ENCODE peak calls at places on chromosomes 11 and 22, in ten cellular contexts. B is fibroblast of pulmonary artery; N is memory B cell; C is fibroblast of mammary gland; D is retina; J is stimulated activated CD4-positive, alpha-beta T cell treated with anti-CD3 and anti-CD28 coated beads, Interleukin-4, amount 100 ng/mL, for 1 hour; E is HT1080; V is Daoy; P is ELF-1; K is fibroblast of lung. T is an unnamed sample.

GRCh38 chr22:46731246-46732040 is 6.6 kb downstream of the CERK start:
- DNase-seq in C (no peak), B (no peak), E (no peak), N (no peak), P (peak; percentile 63), D (peak; percentile 27), K (peak; percentile 27), V (peak; percentile 44), J (no peak), T (peak; percentile 19)

GRCh38 chr22:36445158-36445668 is 36.2 kb downstream of the TXN2 start:
- DNase-seq in C (peak; percentile 96), P (no peak), J (no peak), B (peak; percentile 87), D (no peak), K (peak; percentile 99), V (peak; percentile 73), E (peak; percentile 79), N (no peak), T (peak; percentile 84)

GRCh38 chr22:50061141-50061823 is 3.2 kb upstream of the TTLL8 start:
- DNase-seq in K (no peak), P (no peak), E (no peak), V (no peak), C (no peak), B (no peak), N (no peak), J (no peak), D (no peak), T (no peak)

GRCh38 chr11:108224908-108225786 is 2.3 kb downstream of the ATM start:
- DNase-seq in B (no peak), E (no peak), K (no peak), N (peak; percentile 65), P (no peak), D (no peak), V (no peak), C (no peak), J (peak; percentile 25), T (no peak)

GRCh38 chr22:35355744-35356420 is 25.0 kb upstream of the HMOX1 start:
- DNase-seq in N (no peak), P (no peak), E (peak; percentile 14), J (no peak), B (no peak), V (no peak), D (no peak), C (peak; percentile 42), K (no peak), T (no peak)

GRCh38 chr22:31250740-31251330 is 38.7 kb downstream of the LIMK2 start:
- DNase-seq in P (no peak), D (no peak), V (no peak), N (no peak), K (peak; percentile 19), E (no peak), C (no peak), B (peak; percentile 40), J (no peak), T (no peak)

GRCh38 chr11:46357483-46357936 is 10.2 kb downstream of the DGKZ start:
- DNase-seq in B (no peak), C (no peak), V (no peak), D (no peak), E (no peak), K (no peak), J (no peak), P (no peak), N (no peak), T (no peak)

GRCh38 chr11:6554828-6555706 is 48.3 kb downstream of the RRP8 start:
- DNase-seq in D (no peak), V (no peak), E (no peak), K (no peak), J (no peak), P (no peak), C (no peak), B (no peak), N (no peak), T (no peak)

GRCh38 chr11:19552100-19552499 is 160.5 kb upstream of the NAV2 start:
- DNase-seq in J (no peak), E (no peak), V (no peak), P (no peak), N (no peak), C (peak; percentile 15), D (peak; percentile 72), K (no peak), B (no peak), T (no peak)

GRCh38 chr11:10021563-10021962 is 272.5 kb downstream of the SBF2 start:
- DNase-seq in J (no peak), D (no peak), B (no peak), C (no peak), K (no peak), E (no peak), V (no peak), N (no peak), P (no peak), T (no peak)

GRCh38 chr11:69138265-69138664 is 17.5 kb upstream of the SMIM38 start:
- DNase-seq in P (peak; percentile 37), C (peak; percentile 77), N (no peak), J (no peak), K (peak; percentile 91), V (no peak), B (peak; percentile 57), E (peak; percentile 39), D (no peak), T (peak; percentile 81)

GRCh38 chr11:29452131-29452530 is 564.7 kb downstream of the KCNA4 start:
- DNase-seq in J (no peak), D (peak; percentile 15), V (peak; percentile 72), E (peak; percentile 93), C (peak; percentile 65), P (no peak), K (peak; percentile 82), B (peak; percentile 78), N (no peak), T (peak; percentile 70)

GRCh38 chr11:87666730-87667129 is 508.5 kb downstream of the RAB38 start:
- DNase-seq in N (no peak), P (no peak), C (no peak), J (no peak), E (no peak), B (no peak), D (no peak), K (no peak), V (no peak), T (no peak)

GRCh38 chr11:69625476-69625875 is 15.5 kb upstream of the CCND1 start:
- DNase-seq in V (no peak), C (no peak), P (no peak), B (no peak), E (no peak), J (no peak), K (no peak), N (no peak), D (no peak), T (no peak)

GRCh38 chr22:30970356-30970746 is 1.3 kb downstream of the TUG1 start:
- DNase-seq in J (no peak), B (no peak), D (no peak), E (no peak), N (no peak), C (no peak), K (no peak), V (no peak), P (no peak), T (no peak)

GRCh38 chr22:50584106-50585096 is 1.8 kb upstream of the CHKB start:
- DNase-seq in P (peak; percentile 39), V (no peak), C (no peak), B (no peak), K (no peak), E (no peak), N (no peak), J (no peak), D (no peak), T (no peak)

GRCh38 chr11:67384851-67385366 is 6.9 kb upstream of the RAD9A start:
- DNase-seq in J (no peak), E (peak; percentile 71), V (peak; percentile 76), B (peak; percentile 54), P (no peak), N (no peak), K (peak; percentile 55), C (peak; percentile 54), D (no peak), T (peak; percentile 53)

GRCh38 chr22:50342651-50343540 is at the start of gene PPP6R2:
- DNase-seq in E (peak; percentile 57), J (peak; percentile 92), N (peak; percentile 90), D (peak; percentile 74), C (peak; percentile 48), P (peak; percentile 82), V (peak; percentile 83), K (peak; percentile 60), B (peak; percentile 62), T (peak; percentile 60)

GRCh38 chr11:123357990-123358827 is 71.9 kb upstream of the GRAMD1B start:
- DNase-seq in N (no peak), C (peak; percentile 5), E (peak; percentile 18), J (peak; percentile 20), B (peak; percentile 8), K (peak; percentile 8), P (peak; percentile 46), D (peak; percentile 75), V (peak; percentile 17), T (peak; percentile 21)

GRCh38 chr22:46068908-46069481 is 81.3 kb upstream of the PPARA start:
- DNase-seq in N (no peak), B (peak; percentile 39), D (peak; percentile 24), E (peak; percentile 94), K (peak; percentile 87), J (no peak), P (no peak), V (peak; percentile 93), C (peak; percentile 86), T (peak; percentile 47)

GRCh38 chr11:104609297-104609696 is 289.0 kb downstream of the CASP12 start:
- DNase-seq in K (peak; percentile 63), D (peak; percentile 51), P (peak; percentile 39), B (peak; percentile 82), N (peak; percentile 30), J (peak; percentile 4), V (no peak), C (peak; percentile 76), E (peak; percentile 39), T (peak; percentile 82)

GRCh38 chr22:41983516-41983915 is 14.3 kb downstream of the SEPTIN3 start:
- DNase-seq in N (no peak), V (no peak), D (no peak), C (peak; percentile 54), B (peak; percentile 52), K (no peak), J (no peak), E (no peak), P (no peak), T (peak; percentile 6)

T was measured in iris pigment epithelial cell.